ENCODE peak calls at places on chromosomes 5 and 9, in five cellular contexts. O is IMR-90, R is mesenchymal stem cell, H is neuronal stem cell, A is H1. Y is an unnamed sample.

GRCh38 chr5:55593115-55593472 is 58.3 kb upstream of the PLPP1 start:
- DNase-seq in R (no peak), O (no peak), H (no peak), A (no peak), Y (no peak)

GRCh38 chr9:21294904-21295538 is 10.1 kb downstream of the IFNA5 start:
- DNase-seq in A (no peak), O (no peak), H (no peak), R (no peak), Y (no peak)

GRCh38 chr5:159316519-159317383 is 13.5 kb downstream of the IL12B start:
- DNase-seq in A (no peak), O (peak; percentile 67), R (peak; percentile 53), H (peak; percentile 37), Y (peak; percentile 69)

GRCh38 chr9:124281934-124282351 is 24.2 kb downstream of the NEK6 start:
- DNase-seq in O (no peak), A (no peak), R (peak; percentile 71), H (no peak), Y (no peak)

GRCh38 chr9:116181853-116182610 is 28.4 kb downstream of the PAPPA start:
- DNase-seq in R (no peak), A (no peak), H (no peak), O (peak; percentile 51), Y (peak; percentile 40)

GRCh38 chr9:114988962-114989599 is 58.7 kb upstream of the TNFSF8 start:
- DNase-seq in O (no peak), A (no peak), H (no peak), R (peak; percentile 54), Y (no peak)

GRCh38 chr9:130246126-130246525 is 19.4 kb upstream of the HMCN2 start:
- DNase-seq in A (no peak), R (no peak), O (no peak), H (no peak), Y (no peak)

GRCh38 chr5:144292029-144292428 is 121.4 kb downstream of the KCTD16 start:
- DNase-seq in A (no peak), O (no peak), H (no peak), R (no peak), Y (no peak)

GRCh38 chr5:174834081-174834480 is 109.7 kb downstream of the MSX2 start:
- DNase-seq in R (no peak), A (no peak), O (no peak), H (no peak), Y (no peak)

GRCh38 chr5:139655727-139656271 is 7.7 kb downstream of the CXXC5 start:
- DNase-seq in O (peak; percentile 69), R (peak; percentile 89), H (no peak), A (no peak), Y (no peak)

GRCh38 chr5:56711191-56711590 is 104.2 kb upstream of the MAP3K1 start:
- DNase-seq in A (no peak), O (peak; percentile 47), H (no peak), R (peak; percentile 72), Y (no peak)

GRCh38 chr9:129476821-129477611 is 143.9 kb downstream of the C9orf50 start:
- DNase-seq in A (no peak), O (peak; percentile 49), H (no peak), R (peak; percentile 48), Y (no peak)

GRCh38 chr5:79762929-79763328 is 73.3 kb downstream of the CMYA5 start:
- DNase-seq in O (no peak), R (no peak), A (no peak), H (no peak), Y (no peak)

GRCh38 chr9:131593255-131593820 is 48.0 kb downstream of the PRRT1B start:
- DNase-seq in H (no peak), A (no peak), R (peak; percentile 20), O (peak; percentile 15), Y (no peak)

GRCh38 chr9:79799691-79800345 is 228.1 kb downstream of the TLE4 start:
- DNase-seq in A (no peak), O (no peak), R (no peak), H (no peak), Y (no peak)

GRCh38 chr5:5404376-5404775 is 18.1 kb upstream of the ICE1 start:
- DNase-seq in A (no peak), H (no peak), O (no peak), R (no peak), Y (no peak)

GRCh38 chr5:59356813-59357381 is 536.6 kb downstream of the PDE4D start:
- DNase-seq in H (no peak), O (no peak), A (peak; percentile 44), R (peak; percentile 51), Y (peak; percentile 94)
- H2BK15ac ChIP-seq in H (no peak overlapping the region), O (no peak overlapping the region), A (no peak overlapping the region), R (no peak overlapping the region), Y (no peak overlapping the region)

GRCh38 chr5:10427978-10428377 is 13.7 kb upstream of the ROPN1L start:
- DNase-seq in A (no peak), O (no peak), R (no peak), H (no peak), Y (no peak)
- H3K36me3 ChIP-seq in A (peaks cover 35% of the 10 kb centered on the region), O (peaks cover 44% of the 10 kb centered on the region), R (peaks cover 90% of the 10 kb centered on the region), H (peaks cover 27% of the 10 kb centered on the region), Y (peaks cover 3% of the 10 kb centered on the region)

GRCh38 chr9:134188421-134189166 is 24.2 kb upstream of the RNU6ATAC start:
- DNase-seq in R (no peak), H (no peak), O (no peak), A (no peak), Y (no peak)
- H2BK15ac ChIP-seq in R (peak overlapping the region; percentile 81), H (peak overlapping the region; percentile 94), O (no peak overlapping the region), A (no peak overlapping the region), Y (no peak overlapping the region)

GRCh38 chr9:111098661-111099060 is 60.4 kb upstream of the LPAR1 start:
- DNase-seq in H (no peak), R (no peak), A (no peak), O (no peak), Y (no peak)
- H3K36me3 ChIP-seq in H (no peaks in the 10 kb centered on the region), R (no peaks in the 10 kb centered on the region), A (no peaks in the 10 kb centered on the region), O (no peaks in the 10 kb centered on the region), Y (no peaks in the 10 kb centered on the region)

GRCh38 chr5:10300246-10300645 is 7.5 kb downstream of the CMBL start:
- DNase-seq in H (no peak), R (no peak), A (no peak), O (no peak), Y (no peak)
- H2BK15ac ChIP-seq in H (no peak overlapping the region), R (no peak overlapping the region), A (no peak overlapping the region), O (no peak overlapping the region), Y (no peak overlapping the region)

DNA sequence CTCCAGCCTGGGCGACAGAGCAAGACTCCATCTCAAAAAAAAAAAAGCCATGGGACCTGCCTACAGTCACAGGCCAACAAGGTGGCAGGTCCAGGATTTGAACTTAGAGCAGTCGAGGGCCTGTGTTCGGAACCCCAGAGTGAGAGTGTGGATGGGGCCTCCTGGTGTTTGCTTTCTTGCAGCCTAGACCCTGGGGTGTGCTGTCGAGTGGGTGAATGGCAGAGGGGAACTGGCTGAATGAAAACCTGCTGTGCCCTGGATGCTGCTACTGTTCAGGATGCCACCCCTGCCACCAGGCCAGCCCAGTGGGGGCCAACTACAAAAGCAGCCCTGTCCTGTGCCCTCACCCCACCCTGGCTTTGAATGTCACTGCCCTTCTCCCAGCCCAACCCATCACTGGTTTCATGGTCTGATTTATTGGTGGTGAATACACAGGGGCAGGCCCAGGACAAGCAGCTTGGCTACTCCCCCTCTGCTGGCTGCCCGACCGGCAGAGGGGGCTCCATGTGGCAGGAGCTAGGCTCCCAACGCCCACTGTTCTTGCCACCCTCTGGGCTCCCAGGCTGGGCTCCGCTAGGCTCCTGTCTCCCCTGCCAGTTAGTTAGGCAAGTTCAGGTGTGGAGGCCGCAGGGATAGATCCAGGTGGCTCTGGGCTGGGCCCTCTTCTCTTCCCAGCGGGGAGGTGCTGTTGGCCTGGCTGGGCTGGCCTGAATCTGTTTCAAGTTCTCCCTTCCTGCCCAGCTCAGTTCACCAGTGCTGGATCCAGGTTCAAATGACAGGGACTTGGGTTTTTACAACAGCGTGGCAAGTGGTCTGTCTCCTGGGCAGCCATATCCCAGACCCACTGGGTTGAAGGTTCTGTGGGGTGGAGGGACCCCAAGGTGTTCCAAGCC is 12.2 kb downstream of the FPGS start:
- DNase-seq in R (no peak), H (no peak), A (no peak), O (no peak), Y (no peak)
- H3K36me3 ChIP-seq in R (peaks cover 90% of the 10 kb centered on the region), H (peaks cover 30% of the 10 kb centered on the region), A (peaks cover 23% of the 10 kb centered on the region), O (peaks cover 79% of the 10 kb centered on the region), Y (peaks cover 7% of the 10 kb centered on the region)

GRCh38 chr5:107549567-107549966 is 121.2 kb downstream of the EFNA5 start:
- DNase-seq in A (no peak), H (no peak), O (no peak), R (no peak), Y (no peak)
- H2BK15ac ChIP-seq in A (peak overlapping the region; percentile 1), H (no peak overlapping the region), O (peak overlapping the region; percentile 79), R (no peak overlapping the region), Y (no peak overlapping the region)

DNA sequence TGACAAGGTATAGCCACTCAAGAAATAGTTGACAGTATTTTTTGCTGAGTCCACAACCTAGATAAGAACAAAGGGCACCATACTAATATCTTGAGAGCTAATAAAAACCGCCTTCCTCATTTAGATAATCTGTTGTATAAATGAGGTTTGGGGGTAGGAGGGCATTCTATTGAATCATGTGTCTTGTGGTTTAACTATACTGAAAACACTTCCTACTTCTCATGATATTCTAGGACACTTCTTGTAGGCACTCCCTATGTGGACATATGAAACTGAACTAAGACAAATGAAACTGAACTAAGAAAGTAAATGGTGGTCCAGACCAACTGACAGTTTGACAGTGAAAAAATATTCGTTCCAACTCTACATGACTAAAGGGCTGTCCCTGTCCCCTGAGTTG is 1268.5 kb upstream of the C9orf72 start:
- DNase-seq in H (no peak), A (no peak), R (no peak), O (no peak), Y (no peak)
- H3K36me3 ChIP-seq in H (no peaks in the 10 kb centered on the region), A (no peaks in the 10 kb centered on the region), R (no peaks in the 10 kb centered on the region), O (no peaks in the 10 kb centered on the region), Y (no peaks in the 10 kb centered on the region)

GRCh38 chr5:128537306-128537998 is 593 bp downstream of the FBN2 start:
- DNase-seq in H (peak; percentile 56), A (no peak), R (peak; percentile 74), O (peak; percentile 55), Y (peak; percentile 67)

GRCh38 chr5:128536861-128537305 is 1.2 kb downstream of the FBN2 start:
- DNase-seq in R (peak; percentile 39), O (peak; percentile 30), H (peak; percentile 32), A (no peak), Y (peak; percentile 85)

GRCh38 chr5:128536229-128536860 is 1.7 kb downstream of the FBN2 start:
- DNase-seq in R (peak; percentile 37), A (no peak), O (peak; percentile 17), H (peak; percentile 52), Y (peak; percentile 77)

GRCh38 chr5:128534729-128535128 is 3.3 kb downstream of the FBN2 start:
- DNase-seq in H (peak; percentile 15), O (peak; percentile 36), A (no peak), R (peak; percentile 26), Y (peak; percentile 69)

GRCh38 chr5:128535225-128535624 is 2.8 kb downstream of the FBN2 start:
- DNase-seq in R (no peak), A (no peak), H (no peak), O (no peak), Y (no peak)
- H2BK15ac ChIP-seq in R (no peak overlapping the region), A (no peak overlapping the region), H (no peak overlapping the region), O (no peak overlapping the region), Y (no peak overlapping the region)

GRCh38 chr5:135433626-135434426 is 13.3 kb downstream of the DCANP1 start:
- DNase-seq in R (no peak), A (no peak), O (peak; percentile 56), H (no peak), Y (peak; percentile 51)
- H3K36me3 ChIP-seq in R (no peaks in the 10 kb centered on the region), A (no peaks in the 10 kb centered on the region), O (no peaks in the 10 kb centered on the region), H (no peaks in the 10 kb centered on the region), Y (no peaks in the 10 kb centered on the region)

Y was measured in mesendoderm.